ENCODE peak calls at places on chromosomes 4 and X, in six cellular contexts. V is mammary epithelial cell, C is adrenal gland, D is IMR-90, F is HCT116, P is heart right ventricle. O is an unnamed sample.

GRCh38 chr4:109410776-109411175 is 22.8 kb upstream of the SEC24B start:
- DNase-seq in D (peak; percentile 53), C (no peak), P (no peak), F (peak; percentile 19), V (peak; percentile 56), O (no peak)

GRCh38 chr4:156388826-156389225 is 435.2 kb upstream of the CTSO start:
- DNase-seq in P (no peak), V (no peak), F (no peak), C (no peak), D (peak; percentile 2), O (no peak)

GRCh38 chr4:134677209-134677814 is 475.7 kb upstream of the PABPC4L start:
- DNase-seq in C (no peak), D (no peak), P (no peak), V (no peak), F (no peak), O (no peak)

GRCh38 chrX:108033890-108034289 is 11.0 kb upstream of the VSIG1 start:
- DNase-seq in D (no peak), P (no peak), C (no peak), V (no peak), F (no peak), O (no peak)

GRCh38 chr4:187042251-187042650 is 318.6 kb upstream of the FAT1 start:
- DNase-seq in C (no peak), P (no peak), V (peak; percentile 94), F (no peak), D (no peak), O (peak; percentile 88)

GRCh38 chr4:2096073-2096609 is 37.0 kb downstream of the NAT8L start:
- DNase-seq in F (peak; percentile 21), P (no peak), C (no peak), V (peak; percentile 80), D (no peak), O (peak; percentile 81)

GRCh38 chrX:153651540-153652079 is 4.6 kb downstream of the DUSP9 start:
- DNase-seq in F (no peak), P (no peak), C (peak; percentile 9), V (no peak), D (no peak), O (no peak)

GRCh38 chr4:34181311-34181808 is 2063.0 kb downstream of the ARAP2 start:
- DNase-seq in F (peak; percentile 80), C (no peak), P (no peak), D (peak; percentile 91), V (peak; percentile 90), O (peak; percentile 100)

GRCh38 chr4:42515156-42515884 is 118.0 kb downstream of the SHISA3 start:
- DNase-seq in D (peak; percentile 1), F (no peak), V (no peak), C (no peak), P (no peak), O (no peak)

GRCh38 chr4:2796261-2797187 is 3.6 kb downstream of the SH3BP2 start:
- DNase-seq in C (peak; percentile 36), P (no peak), D (peak; percentile 52), F (no peak), V (peak; percentile 31), O (peak; percentile 83)

GRCh38 chr4:10461091-10461849 is 4.0 kb upstream of the ZNF518B start:
- DNase-seq in D (peak; percentile 57), V (peak; percentile 60), P (peak; percentile 70), C (peak; percentile 61), F (no peak), O (no peak)

GRCh38 chrX:73851014-73852009 is 288.3 kb downstream of the CHIC1 start:
- DNase-seq in V (peak; percentile 95), P (no peak), D (peak; percentile 96), F (no peak), C (peak; percentile 88), O (no peak)

GRCh38 chr4:184046148-184046547 is 141.0 kb downstream of the STOX2 start:
- DNase-seq in C (no peak), V (no peak), D (no peak), F (no peak), P (no peak), O (no peak)

GRCh38 chr4:114281561-114281960 is 302.1 kb upstream of the ARSJ start:
- DNase-seq in C (no peak), V (no peak), D (peak; percentile 91), P (no peak), F (no peak), O (peak; percentile 42)

GRCh38 chr4:23333946-23334878 is 555.6 kb downstream of the PPARGC1A start:
- DNase-seq in D (peak; percentile 71), F (no peak), P (no peak), V (peak; percentile 75), C (no peak), O (peak; percentile 90)

GRCh38 chrX:53681661-53682060 is 4.9 kb downstream of the HUWE1 start:
- DNase-seq in F (no peak), P (no peak), D (peak; percentile 14), C (no peak), V (peak; percentile 62), O (peak; percentile 75)

GRCh38 chr4:154877110-154877760 is 96.2 kb downstream of the RBM46 start:
- DNase-seq in C (no peak), D (peak; percentile 32), V (peak; percentile 47), F (peak; percentile 8), P (no peak), O (peak; percentile 37)

GRCh38 chr4:168839758-168840385 is 170.2 kb downstream of the CBR4 start:
- DNase-seq in V (no peak), P (no peak), C (no peak), F (no peak), D (no peak), O (no peak)

DNA sequence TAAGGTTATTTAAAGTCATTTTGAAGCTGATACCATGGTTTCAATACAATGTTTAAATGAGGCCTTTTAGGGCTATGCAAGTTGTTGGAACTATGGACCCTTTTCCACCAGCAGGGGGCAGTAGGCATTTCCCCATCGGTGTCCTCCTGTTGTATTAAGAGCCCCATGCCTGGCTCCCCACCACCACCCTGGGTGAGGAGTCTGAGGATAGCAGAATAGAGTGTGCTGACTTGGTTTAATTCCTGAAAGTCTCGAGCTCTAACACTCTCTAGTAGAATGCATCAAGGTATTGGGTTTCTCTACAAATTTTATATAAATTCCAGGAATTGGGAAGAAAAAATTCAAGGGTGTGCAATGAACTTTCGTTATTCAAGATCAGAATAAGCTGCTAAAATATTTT is 234.8 kb upstream of the JADE1 start:
- DNase-seq in F (peak; percentile 40), C (peak; percentile 73), P (peak; percentile 22), V (peak; percentile 47), D (peak; percentile 68), O (no peak)
- TF ChIP-seq CTCF in F (peak; percentile 78), C (peak; percentile 39), P (peak; percentile 64), V (peak; percentile 79), D (peak; percentile 58), O (peak; percentile 72)

GRCh38 chr4:88610771-88611170 is 18.5 kb downstream of the HERC3 start:
- DNase-seq in P (peak; percentile 56), C (no peak), V (no peak), F (no peak), D (peak; percentile 31), O (peak; percentile 69)
- H3K4me1 ChIP-seq in P (peaks cover 70% of the 10 kb centered on the region), C (no peaks in the 10 kb centered on the region), V (peaks cover 65% of the 10 kb centered on the region), F (peaks cover 9% of the 10 kb centered on the region), D (peaks cover 16% of the 10 kb centered on the region), O (peaks cover 69% of the 10 kb centered on the region)

GRCh38 chr4:14880805-14881204 is 121.5 kb upstream of the CPEB2 start:
- DNase-seq in F (no peak), D (no peak), V (no peak), P (no peak), C (no peak), O (peak; percentile 38)
- TF ChIP-seq CTCF in F (no peak), D (no peak), V (peak; percentile 30), P (no peak), C (no peak), O (no peak)

DNA sequence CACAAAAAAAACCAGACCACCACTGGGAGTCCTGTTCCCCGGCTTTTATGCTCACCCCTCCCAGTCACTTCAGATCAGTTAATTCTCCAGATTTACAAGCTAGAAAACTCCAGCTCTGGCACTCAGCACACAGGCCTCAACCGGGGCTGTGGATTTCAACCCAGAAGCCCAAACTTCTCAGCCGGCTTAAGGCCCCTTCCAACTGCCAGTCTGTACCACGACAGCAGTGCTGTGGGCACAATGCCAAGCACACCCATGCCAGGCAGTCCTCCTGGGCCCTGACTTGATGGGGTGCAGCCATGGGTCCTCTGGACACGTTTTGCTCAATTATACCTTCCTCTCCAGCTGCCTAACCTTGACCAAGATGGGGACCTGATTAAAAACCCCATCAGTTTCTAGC is 12.2 kb downstream of the SOD3 start:
- DNase-seq in F (no peak), D (no peak), V (no peak), C (no peak), P (no peak), O (no peak)
- H3K4me1 ChIP-seq in F (no peaks in the 10 kb centered on the region), D (peaks cover 11% of the 10 kb centered on the region), V (peaks cover 13% of the 10 kb centered on the region), C (no peaks in the 10 kb centered on the region), P (peaks cover 8% of the 10 kb centered on the region), O (peaks cover 13% of the 10 kb centered on the region)

DNA sequence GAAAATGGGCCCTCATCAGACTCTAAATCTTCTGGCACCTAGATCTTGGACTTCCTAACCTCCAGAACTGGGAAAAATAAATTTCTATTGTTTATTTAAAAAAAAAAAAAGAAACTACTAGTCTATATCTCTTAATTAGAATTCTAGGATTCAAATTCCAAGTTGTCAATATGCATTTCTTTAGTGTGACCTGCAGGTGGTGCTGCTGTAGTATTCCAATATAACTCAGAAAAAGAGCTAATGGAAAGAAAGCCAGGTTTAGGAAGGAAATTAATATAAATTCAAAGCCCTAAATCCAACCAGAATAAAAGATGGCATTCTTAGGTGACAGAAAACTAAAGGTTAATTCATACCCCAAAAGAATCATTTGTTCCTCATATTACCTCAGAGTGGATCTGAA is 80.0 kb upstream of the NALF2 start:
- DNase-seq in V (no peak), C (no peak), P (no peak), D (peak; percentile 16), F (peak; percentile 2), O (peak; percentile 0)
- TF ChIP-seq CTCF in V (peak; percentile 48), C (peak; percentile 20), P (peak; percentile 36), D (peak; percentile 51), F (peak; percentile 34), O (peak; percentile 52)

GRCh38 chr4:26887143-26887542 is 26.5 kb downstream of the STIM2 start:
- DNase-seq in C (no peak), D (no peak), F (no peak), P (no peak), V (no peak), O (no peak)
- H3K4me1 ChIP-seq in C (no peaks in the 10 kb centered on the region), D (no peaks in the 10 kb centered on the region), F (no peaks in the 10 kb centered on the region), P (peaks cover 13% of the 10 kb centered on the region), V (no peaks in the 10 kb centered on the region), O (no peaks in the 10 kb centered on the region)